ENCODE peak calls at places on chromosome 17, in ten cellular contexts. X is AML-193, M is T-cell, Q is iPS-NIHi11, B is head of caudate nucleus, W is D341Med, J is SW 1271, U is non-pigmented ciliary epithelial cell, Z is HS-5, V is HTR-8/SVneo. O is an unnamed sample.

GRCh38 chr17:41917957-41918391 is 777 bp downstream of the ACLY start:
- DNase-seq in J (no peak), Q (no peak), M (peak; percentile 6), B (peak; percentile 18), U (no peak), W (peak; percentile 92), V (peak; percentile 52), X (no peak), Z (no peak), O (peak; percentile 61)

GRCh38 chr17:20154601-20155000 is 145.4 kb downstream of the SPECC1 start:
- DNase-seq in Z (no peak), U (no peak), Q (no peak), B (no peak), J (no peak), M (no peak), V (no peak), X (no peak), W (no peak), O (no peak)

GRCh38 chr17:79993390-79994221 is 42.1 kb downstream of the TBC1D16 start:
- DNase-seq in V (no peak), Z (peak; percentile 56), Q (peak; percentile 51), B (peak; percentile 61), W (no peak), J (no peak), U (peak; percentile 59), M (no peak), X (no peak), O (no peak)

GRCh38 chr17:75697651-75698291 is 23.5 kb upstream of the ITGB4 start:
- DNase-seq in J (no peak), W (no peak), B (peak; percentile 88), M (no peak), Q (no peak), V (no peak), Z (no peak), X (no peak), U (no peak), O (no peak)

GRCh38 chr17:77085916-77086432 is 54.8 kb upstream of the SEC14L1 start:
- DNase-seq in M (no peak), B (no peak), W (no peak), U (no peak), V (no peak), Z (no peak), Q (no peak), X (no peak), J (no peak), O (peak; percentile 67)

GRCh38 chr17:17109896-17110295 is 67.6 kb downstream of the MPRIP start:
- DNase-seq in U (no peak), B (no peak), W (no peak), J (no peak), Z (no peak), Q (no peak), V (no peak), M (peak; percentile 54), X (no peak), O (no peak)

GRCh38 chr17:49739662-49740271 is 24.2 kb downstream of the FAM117A start:
- DNase-seq in U (no peak), Q (no peak), W (no peak), V (no peak), Z (no peak), X (peak; percentile 94), J (no peak), B (peak; percentile 13), M (peak; percentile 100), O (peak; percentile 74)

GRCh38 chr17:74201250-74201649 is 2.2 kb upstream of the RPL38 start:
- DNase-seq in B (no peak), X (no peak), Q (no peak), U (no peak), J (no peak), W (peak; percentile 76), V (no peak), M (no peak), Z (no peak), O (no peak)

GRCh38 chr17:40727447-40728231 is 24.1 kb upstream of the KRT24 start:
- DNase-seq in V (no peak), M (no peak), J (no peak), W (no peak), Q (no peak), U (peak; percentile 47), B (no peak), X (no peak), Z (peak; percentile 36), O (no peak)

GRCh38 chr17:8041249-8041928 is 2.5 kb downstream of the ALOX15B start:
- DNase-seq in B (peak; percentile 46), Z (peak; percentile 56), U (peak; percentile 47), X (peak; percentile 66), M (peak; percentile 19), Q (no peak), J (peak; percentile 59), W (peak; percentile 54), V (peak; percentile 63), O (peak; percentile 73)

GRCh38 chr17:44961921-44962350 is 6.2 kb downstream of the C1QL1 start:
- DNase-seq in X (peak; percentile 16), W (peak; percentile 65), J (no peak), Z (no peak), U (no peak), Q (no peak), B (no peak), V (no peak), M (no peak), O (peak; percentile 27)

GRCh38 chr17:76593338-76593737 is 7.7 kb upstream of the ST6GALNAC2 start:
- DNase-seq in W (no peak), M (no peak), U (no peak), X (no peak), Z (no peak), B (no peak), Q (no peak), J (no peak), V (peak; percentile 39), O (no peak)

GRCh38 chr17:3691539-3692166 is 4.3 kb downstream of the P2RX5 start:
- DNase-seq in X (no peak), J (no peak), Q (peak; percentile 43), Z (no peak), V (no peak), U (no peak), W (no peak), M (no peak), B (no peak), O (no peak)

GRCh38 chr17:82022310-82022980 is at the start of gene CENPX:
- DNase-seq in J (no peak), Z (no peak), W (peak; percentile 59), X (no peak), V (no peak), U (no peak), Q (no peak), B (no peak), M (no peak), O (no peak)

GRCh38 chr17:82367724-82368524 is 3.6 kb upstream of the UTS2R start:
- DNase-seq in X (no peak), Z (no peak), J (no peak), B (no peak), M (no peak), Q (no peak), V (no peak), U (no peak), W (no peak), O (no peak)

GRCh38 chr17:10631048-10631700 is 25.9 kb downstream of the MYH3 start:
- DNase-seq in M (no peak), U (no peak), Q (peak; percentile 66), W (peak; percentile 66), V (peak; percentile 37), B (no peak), Z (no peak), J (peak; percentile 4), X (no peak), O (peak; percentile 56)

GRCh38 chr17:78360371-78361226 is 722 bp upstream of the SOCS3 start:
- DNase-seq in Z (no peak), W (peak; percentile 97), V (peak; percentile 94), U (no peak), X (peak; percentile 73), Q (peak; percentile 91), M (peak; percentile 69), B (peak; percentile 81), J (peak; percentile 85), O (peak; percentile 94)

GRCh38 chr17:7405413-7405881 is 1.6 kb upstream of the TMEM256 start:
- DNase-seq in M (no peak), B (peak; percentile 45), X (no peak), J (no peak), U (no peak), Q (peak; percentile 60), V (no peak), Z (no peak), W (peak; percentile 43), O (no peak)

GRCh38 chr17:64036198-64036922 is 15.9 kb upstream of the ICAM2 start:
- DNase-seq in J (no peak), V (no peak), W (no peak), B (no peak), Q (peak; percentile 69), U (no peak), Z (no peak), X (peak; percentile 16), M (no peak), O (peak; percentile 10)

GRCh38 chr17:79629548-79630049 is 18.7 kb upstream of the RBFOX3 start:
- DNase-seq in U (no peak), J (no peak), M (no peak), V (no peak), X (no peak), Z (no peak), B (no peak), W (no peak), Q (peak; percentile 1), O (no peak)

GRCh38 chr17:1714980-1715802 is 5.0 kb upstream of the TLCD2 start:
- DNase-seq in W (no peak), M (peak; percentile 19), X (no peak), B (peak; percentile 66), V (peak; percentile 77), U (no peak), Q (peak; percentile 49), Z (peak; percentile 91), J (peak; percentile 84), O (peak; percentile 89)

GRCh38 chr17:28545141-28545503 is 7.3 kb downstream of the UNC119 start:
- DNase-seq in Z (no peak), Q (no peak), X (no peak), V (no peak), B (no peak), M (no peak), J (no peak), W (no peak), U (no peak), O (no peak)

GRCh38 chr17:82302991-82303943 is 14.1 kb downstream of the CD7 start:
- DNase-seq in U (no peak), Z (no peak), X (no peak), V (no peak), M (no peak), W (peak; percentile 41), J (no peak), Q (peak; percentile 20), B (no peak), O (no peak)

GRCh38 chr17:7024402-7024785 is 1.5 kb downstream of the BCL6B start:
- DNase-seq in V (no peak), U (no peak), M (no peak), Z (no peak), B (no peak), J (no peak), Q (no peak), X (no peak), W (no peak), O (no peak)

GRCh38 chr17:38922538-38923291 is 2.7 kb upstream of the LASP1NB start:
- DNase-seq in X (peak; percentile 23), J (peak; percentile 44), U (no peak), M (no peak), Q (peak; percentile 51), B (peak; percentile 35), W (peak; percentile 65), Z (no peak), V (peak; percentile 39), O (peak; percentile 76)